ENCODE peak calls at places on chromosomes 12 and 14, in ten cellular contexts. One of them, this sample, is unnamed. For H3K27me3, the result is how much of the 10 kb centered on the place peaks cover.

GRCh38 chr12:11581179-11581755 is 68.2 kb upstream of the ETV6 start:
- DNase-seq in AG04450: peak
- DNase-seq in endodermal cell: peak
- DNase-seq in tibial artery: peak
- DNase-seq in heart right ventricle: no peak
- DNase-seq in left ventricle myocardium inferior: peak
- DNase-seq in CD8-positive, alpha-beta T cell: peak
- DNase-seq in NT2/D1: peak
- DNase-seq in suprapubic skin: no peak
- DNase-seq in transverse colon: peak
- DNase-seq in this sample: peak

GRCh38 chr12:118188690-118189371 is 52.9 kb downstream of the PEBP1 start:
- DNase-seq in AG04450: peak
- DNase-seq in endodermal cell: no peak
- DNase-seq in tibial artery: no peak
- DNase-seq in heart right ventricle: peak
- DNase-seq in left ventricle myocardium inferior: peak
- DNase-seq in CD8-positive, alpha-beta T cell: no peak
- DNase-seq in NT2/D1: no peak
- DNase-seq in suprapubic skin: no peak
- DNase-seq in transverse colon: no peak
- DNase-seq in this sample: peak

GRCh38 chr14:75143761-75144527 is 17.1 kb upstream of the NEK9 start:
- DNase-seq in AG04450: no peak
- DNase-seq in endodermal cell: no peak
- DNase-seq in tibial artery: no peak
- DNase-seq in heart right ventricle: no peak
- DNase-seq in left ventricle myocardium inferior: no peak
- DNase-seq in CD8-positive, alpha-beta T cell: no peak
- DNase-seq in NT2/D1: no peak
- DNase-seq in suprapubic skin: no peak
- DNase-seq in transverse colon: no peak
- DNase-seq in this sample: no peak

GRCh38 chr12:94676011-94676709 is 25.8 kb upstream of the TMCC3 start:
- DNase-seq in AG04450: no peak
- DNase-seq in endodermal cell: peak
- DNase-seq in tibial artery: peak
- DNase-seq in heart right ventricle: no peak
- DNase-seq in left ventricle myocardium inferior: peak
- DNase-seq in CD8-positive, alpha-beta T cell: no peak
- DNase-seq in NT2/D1: no peak
- DNase-seq in suprapubic skin: no peak
- DNase-seq in transverse colon: peak
- DNase-seq in this sample: no peak

GRCh38 chr12:128982134-128982533 is 128.9 kb downstream of the GLT1D1 start:
- DNase-seq in AG04450: no peak
- DNase-seq in endodermal cell: no peak
- DNase-seq in tibial artery: no peak
- DNase-seq in heart right ventricle: no peak
- DNase-seq in left ventricle myocardium inferior: no peak
- DNase-seq in CD8-positive, alpha-beta T cell: no peak
- DNase-seq in NT2/D1: no peak
- DNase-seq in suprapubic skin: no peak
- DNase-seq in transverse colon: no peak
- DNase-seq in this sample: no peak

GRCh38 chr14:74242055-74243042 is 3.1 kb downstream of the VSX2 start:
- DNase-seq in AG04450: no peak
- DNase-seq in endodermal cell: peak
- DNase-seq in tibial artery: no peak
- DNase-seq in heart right ventricle: no peak
- DNase-seq in left ventricle myocardium inferior: no peak
- DNase-seq in CD8-positive, alpha-beta T cell: no peak
- DNase-seq in NT2/D1: no peak
- DNase-seq in suprapubic skin: no peak
- DNase-seq in transverse colon: no peak
- DNase-seq in this sample: no peak

GRCh38 chr12:32522322-32523221 is 123.2 kb downstream of the FGD4 start:
- DNase-seq in AG04450: no peak
- DNase-seq in endodermal cell: no peak
- DNase-seq in tibial artery: no peak
- DNase-seq in heart right ventricle: no peak
- DNase-seq in left ventricle myocardium inferior: no peak
- DNase-seq in CD8-positive, alpha-beta T cell: no peak
- DNase-seq in NT2/D1: no peak
- DNase-seq in suprapubic skin: no peak
- DNase-seq in transverse colon: no peak
- DNase-seq in this sample: no peak

GRCh38 chr12:90959538-90960139 is 4.7 kb upstream of the CCER1 start:
- DNase-seq in AG04450: no peak
- DNase-seq in endodermal cell: no peak
- DNase-seq in tibial artery: no peak
- DNase-seq in heart right ventricle: no peak
- DNase-seq in left ventricle myocardium inferior: no peak
- DNase-seq in CD8-positive, alpha-beta T cell: no peak
- DNase-seq in NT2/D1: peak
- DNase-seq in suprapubic skin: no peak
- DNase-seq in transverse colon: no peak
- DNase-seq in this sample: no peak

GRCh38 chr12:85669911-85670310 is 166.3 kb downstream of the RASSF9 start:
- DNase-seq in AG04450: no peak
- DNase-seq in endodermal cell: no peak
- DNase-seq in tibial artery: no peak
- DNase-seq in heart right ventricle: no peak
- DNase-seq in left ventricle myocardium inferior: no peak
- DNase-seq in CD8-positive, alpha-beta T cell: no peak
- DNase-seq in NT2/D1: no peak
- DNase-seq in suprapubic skin: no peak
- DNase-seq in transverse colon: no peak
- DNase-seq in this sample: no peak

GRCh38 chr14:57897148-57897547 is 31.3 kb upstream of the SLC35F4 start:
- DNase-seq in AG04450: no peak
- DNase-seq in endodermal cell: no peak
- DNase-seq in tibial artery: no peak
- DNase-seq in heart right ventricle: no peak
- DNase-seq in left ventricle myocardium inferior: no peak
- DNase-seq in CD8-positive, alpha-beta T cell: no peak
- DNase-seq in NT2/D1: no peak
- DNase-seq in suprapubic skin: no peak
- DNase-seq in transverse colon: no peak
- DNase-seq in this sample: no peak

GRCh38 chr12:129075451-129076208 is 222.4 kb downstream of the GLT1D1 start:
- DNase-seq in AG04450: no peak
- DNase-seq in endodermal cell: no peak
- DNase-seq in tibial artery: no peak
- DNase-seq in heart right ventricle: no peak
- DNase-seq in left ventricle myocardium inferior: no peak
- DNase-seq in CD8-positive, alpha-beta T cell: no peak
- DNase-seq in NT2/D1: no peak
- DNase-seq in suprapubic skin: no peak
- DNase-seq in transverse colon: no peak
- DNase-seq in this sample: no peak

GRCh38 chr12:33566403-33566802 is 126.8 kb upstream of the SYT10 start:
- DNase-seq in AG04450: no peak
- DNase-seq in endodermal cell: no peak
- DNase-seq in tibial artery: no peak
- DNase-seq in heart right ventricle: no peak
- DNase-seq in left ventricle myocardium inferior: no peak
- DNase-seq in CD8-positive, alpha-beta T cell: no peak
- DNase-seq in NT2/D1: no peak
- DNase-seq in suprapubic skin: no peak
- DNase-seq in transverse colon: no peak
- DNase-seq in this sample: no peak
- H3K27me3 ChIP-seq in AG04450: under half
- H3K27me3 ChIP-seq in endodermal cell: under half
- H3K27me3 ChIP-seq in tibial artery: under half
- H3K27me3 ChIP-seq in heart right ventricle: under half
- H3K27me3 ChIP-seq in left ventricle myocardium inferior: under half
- H3K27me3 ChIP-seq in CD8-positive, alpha-beta T cell: under half
- H3K27me3 ChIP-seq in NT2/D1: under half
- H3K27me3 ChIP-seq in suprapubic skin: under half
- H3K27me3 ChIP-seq in transverse colon: under half
- H3K27me3 ChIP-seq in this sample: under half

GRCh38 chr12:4274396-4274959 is 916 bp downstream of the CCND2 start:
- DNase-seq in AG04450: no peak
- DNase-seq in endodermal cell: peak
- DNase-seq in tibial artery: no peak
- DNase-seq in heart right ventricle: peak
- DNase-seq in left ventricle myocardium inferior: no peak
- DNase-seq in CD8-positive, alpha-beta T cell: no peak
- DNase-seq in NT2/D1: no peak
- DNase-seq in suprapubic skin: no peak
- DNase-seq in transverse colon: no peak
- DNase-seq in this sample: no peak

GRCh38 chr12:4276524-4277204 is 3.1 kb downstream of the CCND2 start:
- DNase-seq in AG04450: peak
- DNase-seq in endodermal cell: peak
- DNase-seq in tibial artery: peak
- DNase-seq in heart right ventricle: peak
- DNase-seq in left ventricle myocardium inferior: peak
- DNase-seq in CD8-positive, alpha-beta T cell: peak
- DNase-seq in NT2/D1: peak
- DNase-seq in suprapubic skin: peak
- DNase-seq in transverse colon: peak
- DNase-seq in this sample: peak

GRCh38 chr12:4273651-4274395 is at the start of gene CCND2:
- DNase-seq in AG04450: no peak
- DNase-seq in endodermal cell: peak
- DNase-seq in tibial artery: peak
- DNase-seq in heart right ventricle: peak
- DNase-seq in left ventricle myocardium inferior: peak
- DNase-seq in CD8-positive, alpha-beta T cell: peak
- DNase-seq in NT2/D1: peak
- DNase-seq in suprapubic skin: peak
- DNase-seq in transverse colon: peak
- DNase-seq in this sample: peak

GRCh38 chr12:4275869-4276253 is 2.3 kb downstream of the CCND2 start:
- DNase-seq in AG04450: no peak
- DNase-seq in endodermal cell: peak
- DNase-seq in tibial artery: no peak
- DNase-seq in heart right ventricle: peak
- DNase-seq in left ventricle myocardium inferior: no peak
- DNase-seq in CD8-positive, alpha-beta T cell: no peak
- DNase-seq in NT2/D1: no peak
- DNase-seq in suprapubic skin: no peak
- DNase-seq in transverse colon: peak
- DNase-seq in this sample: no peak

DNA sequence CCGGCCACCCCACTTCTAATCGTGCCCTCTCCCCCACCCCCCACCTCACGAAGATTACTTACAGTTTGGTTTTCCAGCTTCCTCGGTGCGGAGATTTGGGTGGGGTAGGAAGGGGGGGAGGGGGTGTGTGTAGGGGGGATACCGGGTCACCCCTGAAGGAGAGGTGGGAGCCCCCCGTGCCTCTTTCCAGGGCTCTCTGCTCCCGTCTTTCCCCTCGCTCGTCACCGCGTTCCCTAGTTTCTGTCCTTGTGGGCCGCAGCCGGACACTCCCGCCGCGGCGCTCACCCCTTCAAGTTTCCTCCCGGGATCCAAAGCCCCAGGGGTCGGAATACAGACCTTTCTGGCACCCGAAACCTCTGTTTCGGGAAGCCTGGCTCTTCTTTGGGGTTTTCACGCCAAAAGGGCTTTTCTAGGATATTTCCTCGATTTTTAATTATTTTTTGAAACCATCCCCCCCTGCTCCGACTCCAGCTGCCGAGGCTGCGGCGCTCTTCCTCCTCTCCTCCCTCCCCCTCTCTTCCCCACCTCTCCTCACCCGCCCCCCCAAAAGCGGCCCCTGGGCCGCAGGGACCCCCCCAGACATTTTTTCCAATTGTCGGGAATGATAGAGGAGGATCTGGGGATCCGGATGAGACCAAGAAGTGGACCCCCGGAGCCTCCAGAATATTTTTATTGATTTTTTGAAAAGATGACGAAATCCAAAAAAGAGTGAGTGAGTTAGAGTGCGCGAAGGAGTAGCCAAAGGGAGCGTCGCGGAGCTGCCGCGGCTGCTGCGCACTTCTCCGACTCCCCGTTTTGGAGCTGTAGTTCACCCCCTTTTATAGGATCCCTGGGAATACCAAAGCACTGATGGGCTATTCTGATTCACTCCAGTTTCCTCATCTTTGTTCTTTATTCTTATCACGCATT is 1.7 kb downstream of the CCND2 start:
- DNase-seq in AG04450: no peak
- DNase-seq in endodermal cell: no peak
- DNase-seq in tibial artery: no peak
- DNase-seq in heart right ventricle: peak
- DNase-seq in left ventricle myocardium inferior: no peak
- DNase-seq in CD8-positive, alpha-beta T cell: no peak
- DNase-seq in NT2/D1: no peak
- DNase-seq in suprapubic skin: no peak
- DNase-seq in transverse colon: no peak
- DNase-seq in this sample: no peak
- H3K27me3 ChIP-seq in AG04450: half or more
- H3K27me3 ChIP-seq in endodermal cell: under half
- H3K27me3 ChIP-seq in tibial artery: under half
- H3K27me3 ChIP-seq in heart right ventricle: under half
- H3K27me3 ChIP-seq in left ventricle myocardium inferior: half or more
- H3K27me3 ChIP-seq in CD8-positive, alpha-beta T cell: under half
- H3K27me3 ChIP-seq in NT2/D1: under half
- H3K27me3 ChIP-seq in suprapubic skin: under half
- H3K27me3 ChIP-seq in transverse colon: under half
- H3K27me3 ChIP-seq in this sample: half or more

GRCh38 chr12:42145197-42145549 is 499 bp upstream of the GXYLT1 start:
- DNase-seq in AG04450: no peak
- DNase-seq in endodermal cell: no peak
- DNase-seq in tibial artery: no peak
- DNase-seq in heart right ventricle: no peak
- DNase-seq in left ventricle myocardium inferior: no peak
- DNase-seq in CD8-positive, alpha-beta T cell: no peak
- DNase-seq in NT2/D1: no peak
- DNase-seq in suprapubic skin: no peak
- DNase-seq in transverse colon: no peak
- DNase-seq in this sample: no peak
- H3K27me3 ChIP-seq in AG04450: under half
- H3K27me3 ChIP-seq in endodermal cell: under half
- H3K27me3 ChIP-seq in tibial artery: under half
- H3K27me3 ChIP-seq in heart right ventricle: under half
- H3K27me3 ChIP-seq in left ventricle myocardium inferior: under half
- H3K27me3 ChIP-seq in CD8-positive, alpha-beta T cell: under half
- H3K27me3 ChIP-seq in NT2/D1: under half
- H3K27me3 ChIP-seq in suprapubic skin: under half
- H3K27me3 ChIP-seq in transverse colon: under half
- H3K27me3 ChIP-seq in this sample: under half

DNA sequence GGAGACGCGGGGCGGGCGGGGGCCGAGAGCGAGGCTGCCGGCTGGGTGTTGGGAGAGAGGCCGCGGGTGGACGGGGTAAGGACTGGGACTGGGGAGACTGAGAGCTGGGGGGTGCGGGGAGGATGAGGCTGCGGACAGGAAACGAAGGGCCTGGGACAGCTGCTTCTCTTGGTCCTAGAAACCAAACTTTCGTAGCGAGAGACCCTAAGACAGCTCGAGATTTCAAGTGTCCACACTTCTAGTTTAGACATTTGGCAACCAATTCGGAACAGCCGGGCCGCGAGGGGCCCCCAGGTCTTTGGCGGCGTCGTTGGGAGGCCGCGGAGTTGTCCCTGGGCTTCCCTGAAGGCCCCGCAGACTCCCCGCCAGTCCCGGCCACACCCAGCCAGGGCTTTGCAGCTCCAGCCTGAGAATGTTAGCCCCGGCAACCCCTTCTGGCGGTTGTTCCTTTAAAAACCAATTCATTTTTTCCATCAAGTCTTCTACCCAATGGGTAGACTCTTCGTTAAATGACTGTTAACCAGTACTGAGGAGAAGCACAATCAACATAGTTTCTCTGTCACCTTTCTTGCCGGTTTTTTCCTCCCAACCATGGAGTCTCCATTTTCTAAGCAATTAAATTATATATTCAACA is 11.5 kb downstream of the NKX2-1 start:
- DNase-seq in AG04450: no peak
- DNase-seq in endodermal cell: peak
- DNase-seq in tibial artery: no peak
- DNase-seq in heart right ventricle: no peak
- DNase-seq in left ventricle myocardium inferior: no peak
- DNase-seq in CD8-positive, alpha-beta T cell: no peak
- DNase-seq in NT2/D1: no peak
- DNase-seq in suprapubic skin: no peak
- DNase-seq in transverse colon: no peak
- DNase-seq in this sample: no peak
- H3K27me3 ChIP-seq in AG04450: half or more
- H3K27me3 ChIP-seq in endodermal cell: half or more
- H3K27me3 ChIP-seq in tibial artery: under half
- H3K27me3 ChIP-seq in heart right ventricle: half or more
- H3K27me3 ChIP-seq in left ventricle myocardium inferior: half or more
- H3K27me3 ChIP-seq in CD8-positive, alpha-beta T cell: under half
- H3K27me3 ChIP-seq in NT2/D1: half or more
- H3K27me3 ChIP-seq in suprapubic skin: half or more
- H3K27me3 ChIP-seq in transverse colon: half or more
- H3K27me3 ChIP-seq in this sample: under half

This sample was measured in psoas muscle.